ENCODE peak calls at places on chromosomes 2 and 18, in six cellular contexts. P, D, R, W, H and E are unnamed samples.

GRCh38 chr2:26900831-26901321 is 52.9 kb downstream of the DPYSL5 start:
- DNase-seq in P (no peak), D (peak), R (no peak), W (no peak), H (no peak), E (no peak)

GRCh38 chr2:166314022-166314759 is 61.6 kb downstream of the SCN9A start:
- DNase-seq in P (no peak), D (peak), R (no peak), W (no peak), H (no peak), E (no peak)

GRCh38 chr18:63141777-63142176 is 177.8 kb downstream of the BCL2 start:
- DNase-seq in P (no peak), D (no peak), R (no peak), W (peak), H (no peak), E (no peak)

GRCh38 chr2:36741188-36741587 is 44.7 kb downstream of the VIT start:
- DNase-seq in P (no peak), D (no peak), R (no peak), W (no peak), H (no peak), E (no peak)

GRCh38 chr2:120175000-120175581 is 48.1 kb downstream of the TMEM185B start:
- DNase-seq in P (peak), D (peak), R (no peak), W (peak), H (peak), E (no peak)

GRCh38 chr2:32745191-32745590 is 117.3 kb downstream of the TTC27 start:
- DNase-seq in P (no peak), D (peak), R (no peak), W (no peak), H (no peak), E (no peak)

GRCh38 chr2:25378731-25379490 is 37.2 kb upstream of the DNMT3A start:
- DNase-seq in P (no peak), D (peak), R (no peak), W (no peak), H (no peak), E (no peak)

GRCh38 chr2:98297817-98298684 is 48.2 kb upstream of the CNGA3 start:
- DNase-seq in P (no peak), D (no peak), R (peak), W (no peak), H (no peak), E (no peak)

GRCh38 chr2:172429351-172429968 is 2.1 kb downstream of the ITGA6 start:
- DNase-seq in P (no peak), D (peak), R (no peak), W (no peak), H (no peak), E (no peak)

GRCh38 chr2:24501813-24502212 is 10.8 kb downstream of the NCOA1 start:
- DNase-seq in P (no peak), D (no peak), R (no peak), W (no peak), H (no peak), E (no peak)

GRCh38 chr2:207993141-207993763 is 32.1 kb downstream of the PLEKHM3 start:
- DNase-seq in P (no peak), D (peak), R (no peak), W (no peak), H (no peak), E (no peak)

GRCh38 chr2:215771241-215771640 is 242.1 kb downstream of the MREG start:
- DNase-seq in P (no peak), D (no peak), R (no peak), W (no peak), H (no peak), E (no peak)

GRCh38 chr2:201746551-201746950 is 34.2 kb downstream of the ALS2 start:
- DNase-seq in P (no peak), D (no peak), R (no peak), W (no peak), H (no peak), E (no peak)

GRCh38 chr2:30987611-30988010 is 150.6 kb downstream of the GALNT14 start:
- DNase-seq in P (no peak), D (no peak), R (no peak), W (no peak), H (no peak), E (no peak)

GRCh38 chr2:125680809-125681208 is 975.1 kb upstream of the GYPC start:
- DNase-seq in P (no peak), D (no peak), R (no peak), W (no peak), H (no peak), E (no peak)

GRCh38 chr2:241772063-241772499 is 4.5 kb upstream of the GAL3ST2 start:
- DNase-seq in P (no peak), D (no peak), R (no peak), W (no peak), H (no peak), E (no peak)

GRCh38 chr2:151786493-151786892 is 41.7 kb downstream of the ARL5A start:
- DNase-seq in P (no peak), D (no peak), R (no peak), W (no peak), H (no peak), E (no peak)

GRCh38 chr2:119856469-119856901 is 96.8 kb downstream of the PTPN4 start:
- DNase-seq in P (no peak), D (no peak), R (no peak), W (no peak), H (no peak), E (no peak)

GRCh38 chr2:127628767-127629614 is 17.0 kb upstream of the GPR17 start:
- DNase-seq in P (no peak), D (no peak), R (no peak), W (no peak), H (no peak), E (no peak)

GRCh38 chr2:240236217-240237111 is 96.0 kb upstream of the OTOS start:
- DNase-seq in P (no peak), D (no peak), R (no peak), W (peak), H (no peak), E (peak)

GRCh38 chr2:51151490-51152140 is 119.7 kb upstream of the NRXN1 start:
- DNase-seq in P (no peak), D (no peak), R (no peak), W (no peak), H (no peak), E (no peak)

GRCh38 chr2:45821558-45822271 is 170.2 kb downstream of the PRKCE start:
- DNase-seq in P (peak), D (peak), R (peak), W (no peak), H (no peak), E (peak)

GRCh38 chr2:102669401-102669800 is 50.0 kb downstream of the SLC9A2 start:
- DNase-seq in P (no peak), D (no peak), R (no peak), W (no peak), H (no peak), E (no peak)

GRCh38 chr2:240951045-240951594 is 45.0 kb downstream of the CROCC2 start:
- DNase-seq in P (no peak), D (no peak), R (no peak), W (no peak), H (no peak), E (no peak)

GRCh38 chr2:17208511-17208910 is 309.7 kb downstream of the RAD51AP2 start:
- DNase-seq in P (no peak), D (peak), R (no peak), W (no peak), H (no peak), E (no peak)

GRCh38 chr2:146870691-146871090 is 974.1 kb upstream of the ACVR2A start:
- DNase-seq in P (no peak), D (no peak), R (no peak), W (no peak), H (no peak), E (no peak)

GRCh38 chr18:36572135-36572856 is 256.5 kb downstream of the TPGS2 start:
- DNase-seq in P (peak), D (peak), R (no peak), W (peak), H (peak), E (peak)

GRCh38 chr2:187098154-187098553 is 249.2 kb upstream of the ZSWIM2 start:
- DNase-seq in P (no peak), D (no peak), R (no peak), W (no peak), H (no peak), E (no peak)

GRCh38 chr18:5630766-5631413 is 87.1 kb upstream of the EPB41L3 start:
- DNase-seq in P (no peak), D (no peak), R (no peak), W (no peak), H (no peak), E (no peak)

GRCh38 chr2:201842131-201842530 is 35.8 kb downstream of the CDK15 start:
- DNase-seq in P (no peak), D (no peak), R (no peak), W (no peak), H (no peak), E (no peak)

GRCh38 chr18:10942998-10943397 is 206.4 kb downstream of the PIEZO2 start:
- DNase-seq in P (no peak), D (no peak), R (no peak), W (no peak), H (no peak), E (no peak)

GRCh38 chr2:239359194-239359912 is 41.5 kb downstream of the HDAC4 start:
- DNase-seq in P (no peak), D (peak), R (no peak), W (no peak), H (no peak), E (no peak)

GRCh38 chr2:170713280-170714155 is 1.6 kb upstream of the SP5 start:
- DNase-seq in P (no peak), D (no peak), R (no peak), W (peak), H (no peak), E (no peak)

DNA sequence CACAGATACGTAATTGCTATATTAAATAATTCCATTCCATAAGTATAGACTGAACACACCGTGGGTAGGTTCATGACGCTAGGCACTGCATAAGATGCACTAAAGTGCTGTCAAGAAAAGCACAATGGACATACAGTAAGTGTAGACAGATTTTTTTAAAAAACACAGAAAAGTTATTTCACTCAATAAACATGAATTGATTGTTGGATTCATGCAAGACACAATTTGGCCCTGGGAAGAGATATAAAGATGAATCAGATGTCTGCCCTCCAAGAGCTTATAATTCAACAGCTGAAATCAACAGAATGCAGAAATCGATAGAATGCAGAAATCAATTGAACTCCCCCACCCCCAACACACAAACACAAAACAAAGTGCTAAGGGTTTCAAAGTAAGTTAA is 1.8 kb downstream of the NBAS start:
- DNase-seq in P (no peak), D (peak), R (no peak), W (no peak), H (no peak), E (no peak)
- H3K4me3 ChIP-seq in P (peak), D (peak), R (no peak), W (no peak), H (peak), E (peak)

GRCh38 chr18:904135-905090 is at the start of gene ADCYAP1:
- DNase-seq in P (no peak), D (peak), R (no peak), W (peak), H (no peak), E (peak)

GRCh38 chr18:906416-907170 is 1.9 kb downstream of the ADCYAP1 start:
- DNase-seq in P (no peak), D (peak), R (no peak), W (peak), H (no peak), E (peak)

GRCh38 chr18:903703-904102 is 968 bp upstream of the ADCYAP1 start:
- DNase-seq in P (no peak), D (peak), R (no peak), W (no peak), H (no peak), E (peak)

GRCh38 chr18:905948-906415 is 1.3 kb downstream of the ADCYAP1 start:
- DNase-seq in P (no peak), D (no peak), R (no peak), W (peak), H (no peak), E (peak)

GRCh38 chr18:905307-905947 is 756 bp downstream of the ADCYAP1 start:
- DNase-seq in P (no peak), D (no peak), R (no peak), W (peak), H (no peak), E (peak)
- H3K4me3 ChIP-seq in P (no peak), D (no peak), R (no peak), W (no peak), H (no peak), E (peak)

DNA sequence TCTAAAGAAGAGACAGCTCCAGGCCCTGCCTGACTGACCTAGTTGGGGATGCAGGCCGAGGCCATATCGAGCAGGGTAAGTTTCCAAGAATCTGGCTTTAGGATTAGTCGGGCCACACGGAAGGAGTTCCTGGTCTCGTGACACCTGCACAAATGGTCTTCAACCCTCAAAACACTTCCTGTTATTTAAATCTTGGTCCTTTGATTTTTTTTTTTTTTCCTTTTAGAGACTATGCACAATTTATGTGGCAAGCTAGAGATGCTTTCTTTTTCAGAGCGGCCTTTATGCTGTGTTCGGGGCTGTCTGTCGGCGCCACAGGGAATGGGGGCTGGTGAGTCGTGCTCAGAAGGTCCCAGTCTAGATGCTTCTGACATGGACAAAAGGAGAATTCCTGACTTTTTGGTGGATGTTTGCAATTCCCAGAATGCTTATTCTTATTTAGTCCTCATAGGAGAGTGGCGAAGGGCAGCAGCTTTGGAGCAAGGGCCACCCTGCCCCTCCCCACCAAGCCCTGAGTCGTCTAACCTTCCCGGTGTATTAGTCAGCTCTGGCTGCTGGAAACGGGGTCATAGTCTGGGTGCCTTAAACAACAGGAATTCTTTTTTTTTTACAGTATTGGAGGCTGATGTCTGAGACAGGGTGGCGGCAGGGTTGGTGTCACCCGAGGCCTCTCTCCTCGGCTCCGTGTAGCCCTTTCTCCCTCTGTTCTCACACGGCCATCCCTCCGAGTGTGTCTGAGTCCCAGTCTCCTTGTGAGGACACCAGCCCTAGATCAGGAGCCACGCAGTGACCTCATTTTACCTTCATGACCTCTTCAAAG is 27.4 kb downstream of the HPCAL1 start:
- DNase-seq in P (peak), D (peak), R (no peak), W (no peak), H (no peak), E (no peak)
- H3K4me3 ChIP-seq in P (peak), D (peak), R (no peak), W (no peak), H (peak), E (no peak)

GRCh38 chr18:49061906-49062831 is 111.4 kb upstream of the SMAD7 start:
- DNase-seq in P (no peak), D (no peak), R (no peak), W (peak), H (no peak), E (peak)
- H3K4me3 ChIP-seq in P (no peak), D (no peak), R (no peak), W (no peak), H (no peak), E (no peak)

DNA sequence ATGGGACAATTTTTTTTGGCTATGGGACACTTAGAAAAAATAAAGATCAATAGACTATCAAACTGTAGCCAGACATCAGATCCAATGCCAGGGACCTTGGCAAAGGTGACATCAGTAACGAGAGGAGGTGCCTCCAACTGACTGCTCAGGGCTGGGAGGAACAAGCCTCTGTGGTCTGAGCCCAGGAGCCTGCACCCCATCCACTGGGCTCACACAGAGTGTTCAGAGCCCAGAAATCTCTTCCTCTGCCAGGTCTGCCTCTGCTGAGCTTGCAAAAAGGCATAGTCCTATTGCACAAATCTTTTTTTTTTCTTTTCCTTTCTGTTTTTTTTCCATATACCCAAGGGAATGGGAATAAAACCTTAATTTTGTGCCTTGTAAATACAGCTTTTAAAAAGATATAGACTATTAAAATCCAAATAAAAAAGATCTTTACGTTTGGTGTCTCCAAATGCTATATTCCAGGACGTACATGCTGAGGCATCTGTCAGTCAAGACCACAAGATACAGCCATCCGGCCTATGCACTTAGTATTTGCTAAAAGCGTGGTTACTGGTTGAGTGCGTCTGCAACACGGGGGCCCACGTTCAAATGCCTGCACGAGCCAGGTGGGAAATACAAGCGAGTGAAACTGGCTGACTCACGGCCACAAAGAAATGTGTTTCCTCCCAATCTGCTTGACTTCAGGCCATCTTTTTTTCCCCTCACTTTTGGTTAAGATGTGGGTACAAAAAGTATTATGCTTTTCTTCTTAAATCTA is 7.8 kb upstream of the ARHGAP25 start:
- DNase-seq in P (no peak), D (no peak), R (no peak), W (no peak), H (no peak), E (no peak)
- H3K4me3 ChIP-seq in P (no peak), D (no peak), R (no peak), W (no peak), H (no peak), E (no peak)

GRCh38 chr2:74516070-74516633 is 1.9 kb downstream of the TLX2 start:
- DNase-seq in P (no peak), D (peak), R (peak), W (peak), H (no peak), E (no peak)

GRCh38 chr2:74514368-74515270 is at the start of gene TLX2:
- DNase-seq in P (no peak), D (peak), R (no peak), W (peak), H (no peak), E (no peak)

GRCh38 chr2:74512744-74513604 is 1.3 kb upstream of the TLX2 start:
- DNase-seq in P (no peak), D (no peak), R (no peak), W (peak), H (no peak), E (peak)

GRCh38 chr2:74515271-74516069 is 1.2 kb downstream of the TLX2 start:
- DNase-seq in P (no peak), D (peak), R (no peak), W (peak), H (no peak), E (no peak)

DNA sequence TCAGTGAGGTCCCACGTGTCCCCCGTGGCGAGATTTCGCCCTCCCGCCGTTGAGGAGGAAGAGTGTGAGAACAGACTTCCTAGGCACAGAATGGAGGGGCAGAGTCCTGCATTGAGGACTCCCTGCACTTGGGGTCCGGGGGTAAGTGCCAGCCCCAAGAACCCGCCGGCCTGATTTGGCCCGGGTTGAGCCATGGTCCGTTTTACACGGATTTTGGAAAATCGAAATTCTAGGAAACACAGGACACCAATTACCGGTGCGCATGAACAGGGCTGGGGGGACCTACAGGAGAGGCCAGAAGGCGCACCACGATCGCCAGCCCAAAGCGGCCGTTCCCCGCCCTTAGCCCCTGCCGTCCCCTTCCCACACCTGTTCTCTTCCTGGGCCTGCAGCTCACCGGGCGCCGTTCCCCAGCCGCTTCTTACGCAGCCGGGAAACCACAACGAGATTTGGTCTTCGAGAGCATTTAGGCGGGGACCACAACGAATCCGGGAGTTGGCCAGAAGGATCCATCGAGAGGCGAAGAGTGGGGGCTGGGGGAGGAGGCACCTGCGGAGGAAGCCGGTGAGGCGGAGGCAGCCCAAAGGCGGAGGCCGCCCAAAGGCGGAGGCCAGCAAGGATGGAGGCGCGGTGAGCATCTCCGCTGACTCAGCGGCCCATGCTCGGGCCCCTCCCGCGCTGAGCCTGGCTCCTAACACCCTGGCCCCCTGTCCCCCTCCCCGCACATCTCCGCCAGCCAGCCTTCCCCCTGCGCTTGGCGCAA is 464 bp upstream of the TLX2 start:
- DNase-seq in P (no peak), D (peak), R (no peak), W (no peak), H (no peak), E (peak)
- H3K4me3 ChIP-seq in P (peak), D (no peak), R (no peak), W (peak), H (no peak), E (peak)